ENCODE peak calls at places on chromosomes 5 and 9, in five cellular contexts. S is neuronal stem cell, Q is mesenchymal stem cell, W is H9, N is H1. X is an unnamed sample.

GRCh38 chr5:171521219-171521633 is 101.8 kb downstream of the FGF18 start:
- DNase-seq in S (no peak), Q (peak), W (peak), N (no peak), X (peak)

GRCh38 chr9:124786881-124787573 is 10.1 kb downstream of the OLFML2A start:
- DNase-seq in S (no peak), W (no peak), N (no peak), Q (no peak), X (no peak)

GRCh38 chr9:12633016-12633765 is 60.0 kb upstream of the TYRP1 start:
- DNase-seq in Q (no peak), N (no peak), W (no peak), S (no peak), X (no peak)

GRCh38 chr9:81312346-81312745 is 377.0 kb downstream of the TLE1 start:
- DNase-seq in S (no peak), W (no peak), Q (no peak), N (no peak), X (no peak)

GRCh38 chr5:1864896-1865440 is 17.8 kb downstream of the IRX4 start:
- DNase-seq in Q (no peak), N (no peak), W (no peak), S (no peak), X (peak)

GRCh38 chr9:87137718-87138117 is 190.4 kb upstream of the GAS1 start:
- DNase-seq in W (no peak), N (no peak), S (no peak), Q (no peak), X (no peak)

GRCh38 chr5:442335-443238 is at the start of gene EXOC3:
- DNase-seq in W (peak), Q (peak), N (no peak), S (peak), X (peak)

GRCh38 chr9:136725612-136726011 is 13.2 kb downstream of the DIPK1B start:
- DNase-seq in S (no peak), W (no peak), N (no peak), Q (peak), X (no peak)

GRCh38 chr5:18314192-18314778 is 680.0 kb downstream of the TAF11L14 start:
- DNase-seq in S (no peak), N (no peak), Q (peak), W (no peak), X (peak)

GRCh38 chr9:129202613-129203555 is 24.8 kb upstream of the IER5L start:
- DNase-seq in S (peak), N (no peak), W (peak), Q (peak), X (peak)

GRCh38 chr5:62460578-62460983 is 48.0 kb downstream of the IPO11 start:
- DNase-seq in S (peak), W (no peak), N (no peak), Q (peak), X (peak)

GRCh38 chr5:172868924-172869565 is 35.0 kb downstream of the ERGIC1 start:
- DNase-seq in W (no peak), S (no peak), Q (peak), N (no peak), X (peak)

GRCh38 chr5:124748687-124749594 is 2.5 kb upstream of the ZNF608 start:
- DNase-seq in Q (peak), S (peak), W (peak), N (no peak), X (peak)

GRCh38 chr5:8093669-8094068 is 224.7 kb downstream of the MTRR start:
- DNase-seq in N (no peak), S (no peak), W (no peak), Q (no peak), X (no peak)

GRCh38 chr5:76468625-76469410 is 65.7 kb downstream of the IQGAP2 start:
- DNase-seq in W (no peak), S (no peak), Q (no peak), N (no peak), X (peak)

GRCh38 chr5:1182633-1183423 is 18.6 kb upstream of the SLC6A19 start:
- DNase-seq in W (no peak), S (no peak), Q (no peak), N (no peak), X (no peak)

GRCh38 chr5:56461584-56461983 is 228.5 kb upstream of the ANKRD55 start:
- DNase-seq in N (no peak), S (no peak), Q (no peak), W (no peak), X (no peak)

GRCh38 chr9:7756088-7756487 is 43.5 kb downstream of the DMAC1 start:
- DNase-seq in S (no peak), W (no peak), Q (no peak), N (no peak), X (no peak)

GRCh38 chr9:121282309-121283071 is 14.5 kb downstream of the GSN start:
- DNase-seq in Q (peak), S (no peak), W (no peak), N (no peak), X (peak)

GRCh38 chr5:34822921-34823715 is 15.8 kb upstream of the TTC23L start:
- DNase-seq in N (no peak), W (no peak), Q (no peak), S (no peak), X (peak)

GRCh38 chr5:111635151-111635945 is 121.6 kb downstream of the NREP start:
- DNase-seq in N (no peak), S (peak), Q (no peak), W (no peak), X (no peak)

GRCh38 chr5:21817668-21818419 is 1035.3 kb downstream of the CDH12 start:
- DNase-seq in W (no peak), N (no peak), S (no peak), Q (peak), X (no peak)

GRCh38 chr5:10726179-10726912 is 34.7 kb downstream of the DAP start:
- DNase-seq in W (no peak), Q (peak), S (no peak), N (no peak), X (no peak)

GRCh38 chr5:131394128-131394527 is 130.3 kb downstream of the CDC42SE2 start:
- DNase-seq in Q (no peak), W (no peak), N (no peak), S (no peak), X (no peak)

GRCh38 chr5:175872287-175873089 is 1.1 kb downstream of the CPLX2 start:
- DNase-seq in W (peak), S (no peak), N (no peak), Q (no peak), X (no peak)

GRCh38 chr5:159993194-159993593 is 15.7 kb upstream of the TTC1 start:
- DNase-seq in S (no peak), N (no peak), Q (no peak), W (no peak), X (no peak)

GRCh38 chr5:147743012-147743411 is 39.5 kb downstream of the JAKMIP2 start:
- DNase-seq in W (no peak), Q (no peak), S (no peak), N (no peak), X (no peak)

GRCh38 chr5:147743686-147744332 is 38.7 kb downstream of the JAKMIP2 start:
- DNase-seq in N (no peak), S (no peak), Q (peak), W (no peak), X (no peak)

GRCh38 chr5:147748590-147748989 is 33.9 kb downstream of the JAKMIP2 start:
- DNase-seq in W (peak), Q (no peak), S (no peak), N (peak), X (no peak)

GRCh38 chr5:147750065-147750464 is 32.5 kb downstream of the JAKMIP2 start:
- DNase-seq in Q (peak), W (peak), S (no peak), N (peak), X (no peak)

DNA sequence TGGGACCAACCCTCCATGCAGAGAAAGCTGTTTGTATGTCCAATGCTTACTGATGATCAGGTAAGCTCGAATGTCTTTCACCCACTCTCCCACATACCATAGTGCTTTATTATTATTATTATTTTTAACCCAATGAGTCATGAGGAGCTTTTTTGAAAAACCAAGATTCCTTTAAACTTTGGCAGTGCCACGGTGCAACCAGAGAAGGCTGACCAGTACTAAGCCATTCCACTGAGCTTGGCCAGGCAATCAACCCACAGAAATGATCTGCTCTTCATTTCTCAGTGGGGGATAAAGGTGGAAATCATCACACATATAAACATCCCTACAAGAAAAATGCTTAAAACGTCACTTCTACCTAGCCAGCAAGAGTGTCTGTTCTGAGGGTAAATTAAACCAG is 35.5 kb downstream of the JAKMIP2 start:
- DNase-seq in S (no peak), N (no peak), W (no peak), Q (no peak), X (no peak)
- H2BK12ac ChIP-seq in S (no peak), N (no peak), W (no peak), Q (no peak), X (no peak)

GRCh38 chr9:751137-752051 is 90.1 kb upstream of the DMRT1 start:
- DNase-seq in S (no peak), Q (no peak), W (no peak), N (no peak), X (peak)

GRCh38 chr9:754150-754931 is 87.2 kb upstream of the DMRT1 start:
- DNase-seq in S (no peak), W (no peak), Q (no peak), N (no peak), X (no peak)

GRCh38 chr9:750264-750967 is 91.1 kb upstream of the DMRT1 start:
- DNase-seq in N (no peak), W (no peak), Q (no peak), S (no peak), X (no peak)

GRCh38 chr9:752681-753200 is 88.8 kb upstream of the DMRT1 start:
- DNase-seq in S (no peak), N (no peak), W (no peak), Q (peak), X (no peak)

GRCh38 chr9:752201-752600 is 89.3 kb upstream of the DMRT1 start:
- DNase-seq in Q (peak), N (no peak), S (no peak), W (no peak), X (peak)
- H3K27ac ChIP-seq in Q (peak), N (no peak), S (no peak), W (no peak), X (peak)

DNA sequence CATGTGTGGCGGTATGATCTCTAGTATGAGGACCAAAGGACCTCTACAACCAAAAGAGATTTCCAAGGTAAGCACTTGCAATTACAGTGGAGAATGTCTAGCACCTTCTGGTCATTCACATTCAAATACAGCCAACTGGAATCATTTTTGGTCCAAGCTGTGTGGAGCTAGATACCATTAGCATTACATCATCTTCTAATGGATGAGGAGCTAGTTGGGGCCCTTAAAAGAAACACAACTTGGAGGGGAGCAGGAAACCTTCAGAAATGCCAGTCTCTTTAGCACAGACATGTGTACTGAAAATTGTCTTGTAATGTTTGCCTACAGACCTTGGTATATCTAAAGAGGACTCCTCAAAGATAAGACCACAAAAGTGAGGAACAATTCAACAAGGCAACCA is 244.6 kb downstream of the BNC2 start:
- DNase-seq in N (no peak), Q (peak), W (no peak), S (no peak), X (no peak)
- H3K4ac ChIP-seq in N (no peak), Q (peak), W (no peak), S (no peak), X (no peak)

GRCh38 chr5:99646011-99646647 is 717.3 kb upstream of the CHD1 start:
- DNase-seq in W (no peak), Q (no peak), S (no peak), N (no peak), X (no peak)
- H2BK12ac ChIP-seq in W (no peak), Q (no peak), S (no peak), N (no peak), X (no peak)

GRCh38 chr5:95284512-95285405 is at the start of gene MCTP1:
- DNase-seq in N (no peak), W (peak), Q (peak), S (peak), X (peak)

GRCh38 chr5:95285406-95285761 is 490 bp upstream of the MCTP1 start:
- DNase-seq in N (no peak), Q (peak), W (peak), S (peak), X (no peak)

GRCh38 chr5:95281211-95281610 is 3.7 kb downstream of the MCTP1 start:
- DNase-seq in S (no peak), W (peak), N (no peak), Q (peak), X (no peak)

GRCh38 chr5:95283761-95284511 is 958 bp downstream of the MCTP1 start:
- DNase-seq in N (no peak), W (peak), Q (peak), S (peak), X (peak)

GRCh38 chr5:95283022-95283615 is 1.8 kb downstream of the MCTP1 start:
- DNase-seq in S (no peak), Q (no peak), W (peak), N (no peak), X (no peak)
- H3K27ac ChIP-seq in S (no peak), Q (no peak), W (no peak), N (no peak), X (no peak)

DNA sequence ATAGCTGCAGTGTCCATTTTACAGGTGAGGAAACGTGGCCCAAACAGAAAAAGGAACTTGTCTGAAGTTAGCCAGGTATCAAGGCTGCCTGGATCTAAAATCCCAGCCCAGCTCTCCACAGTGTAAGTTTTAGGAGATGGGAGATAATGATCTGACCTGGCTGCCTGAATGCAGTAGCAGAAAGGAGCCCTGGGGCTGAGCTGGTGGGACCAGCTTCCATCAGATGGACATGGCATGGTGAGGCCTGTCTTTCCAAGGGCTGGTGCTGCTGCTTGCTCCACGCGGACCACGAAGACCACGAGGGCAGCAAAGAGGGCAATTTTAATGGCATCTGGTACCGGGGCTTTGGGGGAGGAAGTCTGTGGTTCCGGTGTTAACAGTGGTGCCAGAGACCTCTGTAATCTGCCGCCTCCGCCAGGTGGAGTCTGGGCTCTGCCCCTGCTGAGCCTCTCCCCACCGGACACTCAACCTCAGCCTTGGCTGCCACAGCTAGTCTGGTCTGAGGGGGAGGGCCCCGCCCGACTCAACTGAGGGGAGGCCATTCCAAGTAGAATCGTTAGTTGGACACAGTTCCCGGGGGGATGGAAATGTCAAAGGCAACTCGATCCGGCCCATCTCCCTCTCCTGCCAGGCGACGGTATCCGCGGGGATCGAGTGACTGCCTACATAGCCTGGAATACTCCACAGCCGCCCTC is 650 bp downstream of the MYORG start:
- DNase-seq in W (peak), N (no peak), Q (peak), S (peak), X (peak)
- H3K4ac ChIP-seq in W (no peak), N (no peak), Q (no peak), S (no peak), X (peak)

DNA sequence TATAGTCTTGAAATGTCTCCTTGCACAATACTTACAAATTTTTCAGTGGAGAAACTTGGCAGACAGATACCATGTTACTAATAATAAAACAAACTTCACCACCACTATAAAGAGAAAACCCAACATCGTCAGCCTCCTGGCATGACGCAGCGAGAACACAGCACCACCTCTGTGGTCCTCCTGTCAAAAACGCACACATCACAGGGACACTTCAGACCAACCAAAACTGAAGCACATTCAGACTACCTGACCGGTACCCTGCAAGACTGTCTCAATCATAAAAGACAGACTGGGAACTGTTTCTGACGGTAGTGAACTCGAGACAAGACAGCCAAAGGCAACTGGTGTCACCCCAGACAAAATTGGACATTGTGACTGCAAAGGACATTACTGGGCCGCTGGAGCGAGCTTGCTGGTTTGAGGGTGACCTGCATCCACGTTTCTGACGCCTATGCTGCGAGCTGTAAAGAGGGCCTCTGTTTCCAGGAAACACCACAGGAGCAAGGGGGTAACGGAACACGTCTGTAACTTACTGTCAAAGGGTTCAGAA is 34.4 kb downstream of the NSUN2 start:
- DNase-seq in N (no peak), Q (no peak), S (no peak), W (no peak), X (no peak)
- H2BK12ac ChIP-seq in N (no peak), Q (no peak), S (no peak), W (no peak), X (no peak)

GRCh38 chr9:112811518-112811917 is 61.0 kb downstream of the SNX30 start:
- DNase-seq in N (no peak), S (no peak), W (no peak), Q (no peak), X (no peak)

GRCh38 chr9:112815868-112816267 is 65.3 kb downstream of the SNX30 start:
- DNase-seq in W (no peak), Q (no peak), S (no peak), N (no peak), X (no peak)

GRCh38 chr9:112809351-112809848 is 58.8 kb downstream of the SNX30 start:
- DNase-seq in W (no peak), Q (no peak), N (no peak), S (no peak), X (no peak)

DNA sequence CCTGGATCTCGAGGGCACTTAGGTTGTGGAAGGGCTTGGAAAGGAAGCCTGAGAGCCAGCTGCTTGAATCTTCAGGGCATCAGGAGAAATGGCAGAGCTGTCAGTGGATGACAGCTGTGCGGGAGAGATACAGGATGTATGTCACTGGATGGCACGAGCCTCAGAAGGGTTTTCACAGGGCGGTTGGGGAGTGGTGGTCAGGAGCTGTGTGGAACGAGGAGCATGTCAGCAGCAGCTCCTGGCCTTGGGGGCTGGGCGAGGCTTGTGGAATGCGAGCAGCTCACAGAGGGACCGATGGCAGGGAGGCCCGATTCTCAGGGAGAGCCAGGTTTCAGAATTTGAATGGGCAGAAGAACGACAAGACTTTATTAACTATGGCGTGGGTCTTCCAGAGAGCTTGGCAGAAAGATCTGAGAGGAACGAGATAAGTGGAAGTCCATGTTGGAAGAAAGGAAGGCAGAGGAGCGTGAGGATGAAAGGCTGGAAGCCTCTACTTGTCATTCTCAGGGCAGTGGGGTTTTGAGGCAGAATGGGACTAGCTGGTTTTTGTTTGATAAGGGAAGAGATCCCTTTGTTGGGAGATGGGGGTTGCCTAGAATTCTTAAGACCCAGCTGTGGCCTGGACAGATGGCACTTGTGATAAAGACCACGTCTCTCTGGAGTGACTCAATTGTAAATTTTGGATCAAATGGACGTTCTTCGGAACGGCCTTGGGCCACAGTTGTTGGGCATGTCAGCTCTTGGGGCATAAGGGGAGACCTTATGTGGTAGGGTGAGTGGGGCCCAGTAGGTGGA is 60.3 kb downstream of the SNX30 start:
- DNase-seq in W (peak), S (no peak), N (no peak), Q (no peak), X (peak)
- H3K27ac ChIP-seq in W (no peak), S (no peak), N (no peak), Q (no peak), X (no peak)

DNA sequence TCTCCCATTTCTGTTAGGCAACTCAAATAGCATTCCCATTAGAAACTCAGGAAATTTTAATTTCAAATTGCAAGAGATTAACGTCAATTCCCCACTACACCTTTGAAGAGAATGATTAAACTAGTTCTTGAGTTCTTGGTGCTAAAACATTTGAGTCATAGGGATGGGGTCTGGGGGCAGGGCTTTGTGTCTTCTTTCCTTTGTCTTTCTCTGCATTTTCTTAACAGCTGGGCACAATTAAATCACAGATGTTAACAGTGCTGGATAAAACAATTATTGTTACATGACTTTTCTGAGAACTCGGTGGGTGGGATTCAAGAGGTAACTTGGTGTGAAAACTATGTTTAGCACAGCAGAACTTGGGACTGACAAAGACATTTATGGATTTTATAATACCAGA is 351.9 kb upstream of the TNC start:
- DNase-seq in W (no peak), S (no peak), Q (no peak), N (no peak), X (no peak)
- H3K4ac ChIP-seq in W (no peak), S (no peak), Q (no peak), N (no peak), X (no peak)

GRCh38 chr9:133704711-133705181 is 33.4 kb downstream of the SARDH start:
- DNase-seq in S (no peak), W (no peak), N (no peak), Q (no peak), X (no peak)
- H2BK12ac ChIP-seq in S (no peak), W (no peak), N (no peak), Q (no peak), X (no peak)

X was measured in trophoblast cell.